ENCODE peak calls at places on chromosomes 3 and 15, in eight cellular contexts. One of them, this sample, is unnamed.

GRCh38 chr15:83764201-83764839 is 110.4 kb downstream of the ADAMTSL3 start:
- DNase-seq in transverse colon: no peak
- DNase-seq in IMR-90: no peak
- DNase-seq in A549: no peak
- DNase-seq in heart left ventricle: peak
- DNase-seq in OCI-LY7: no peak
- DNase-seq in testis: no peak
- DNase-seq in brain microvascular endothelial cell: no peak
- DNase-seq in this sample: no peak

GRCh38 chr3:128493221-128494151 is 485 bp upstream of the GATA2 start:
- DNase-seq in A549: no peak
- DNase-seq in transverse colon: no peak
- DNase-seq in OCI-LY7: no peak
- DNase-seq in heart left ventricle: no peak
- DNase-seq in brain microvascular endothelial cell: no peak
- DNase-seq in testis: no peak
- DNase-seq in IMR-90: no peak
- DNase-seq in this sample: no peak

GRCh38 chr3:4491873-4492239 is 1.3 kb upstream of the ITPR1 start:
- DNase-seq in A549: no peak
- DNase-seq in IMR-90: no peak
- DNase-seq in transverse colon: no peak
- DNase-seq in heart left ventricle: no peak
- DNase-seq in OCI-LY7: no peak
- DNase-seq in testis: no peak
- DNase-seq in brain microvascular endothelial cell: no peak
- DNase-seq in this sample: no peak

GRCh38 chr15:86061581-86061980 is 18.1 kb upstream of the AGBL1 start:
- DNase-seq in A549: no peak
- DNase-seq in testis: no peak
- DNase-seq in transverse colon: no peak
- DNase-seq in brain microvascular endothelial cell: no peak
- DNase-seq in IMR-90: no peak
- DNase-seq in OCI-LY7: no peak
- DNase-seq in heart left ventricle: no peak
- DNase-seq in this sample: no peak

GRCh38 chr3:146222204-146223046 is 28.5 kb downstream of the PLSCR4 start:
- DNase-seq in brain microvascular endothelial cell: peak
- DNase-seq in A549: peak
- DNase-seq in testis: no peak
- DNase-seq in OCI-LY7: no peak
- DNase-seq in transverse colon: peak
- DNase-seq in IMR-90: peak
- DNase-seq in heart left ventricle: no peak
- DNase-seq in this sample: no peak

GRCh38 chr3:108552267-108553159 is 36.7 kb downstream of the CIP2A start:
- DNase-seq in brain microvascular endothelial cell: peak
- DNase-seq in OCI-LY7: peak
- DNase-seq in testis: no peak
- DNase-seq in heart left ventricle: no peak
- DNase-seq in IMR-90: peak
- DNase-seq in A549: peak
- DNase-seq in transverse colon: no peak
- DNase-seq in this sample: peak

GRCh38 chr3:14425574-14426304 is 23.3 kb downstream of the SLC6A6 start:
- DNase-seq in heart left ventricle: no peak
- DNase-seq in A549: no peak
- DNase-seq in IMR-90: no peak
- DNase-seq in transverse colon: peak
- DNase-seq in brain microvascular endothelial cell: no peak
- DNase-seq in testis: no peak
- DNase-seq in OCI-LY7: peak
- DNase-seq in this sample: no peak

GRCh38 chr3:38698061-38698460 is 48.6 kb upstream of the SCN5A start:
- DNase-seq in IMR-90: no peak
- DNase-seq in A549: no peak
- DNase-seq in transverse colon: no peak
- DNase-seq in OCI-LY7: no peak
- DNase-seq in heart left ventricle: no peak
- DNase-seq in testis: no peak
- DNase-seq in brain microvascular endothelial cell: no peak
- DNase-seq in this sample: no peak

GRCh38 chr3:74500257-74500656 is 114.2 kb downstream of the CNTN3 start:
- DNase-seq in heart left ventricle: no peak
- DNase-seq in A549: no peak
- DNase-seq in OCI-LY7: no peak
- DNase-seq in brain microvascular endothelial cell: no peak
- DNase-seq in testis: no peak
- DNase-seq in transverse colon: no peak
- DNase-seq in IMR-90: peak
- DNase-seq in this sample: no peak

GRCh38 chr15:40539030-40539429 is 25.8 kb downstream of the CCDC32 start:
- DNase-seq in transverse colon: no peak
- DNase-seq in IMR-90: no peak
- DNase-seq in heart left ventricle: no peak
- DNase-seq in brain microvascular endothelial cell: no peak
- DNase-seq in testis: no peak
- DNase-seq in OCI-LY7: no peak
- DNase-seq in A549: no peak
- DNase-seq in this sample: no peak

GRCh38 chr3:12907729-12908128 is 66.4 kb upstream of the RPL32 start:
- DNase-seq in brain microvascular endothelial cell: no peak
- DNase-seq in A549: no peak
- DNase-seq in heart left ventricle: peak
- DNase-seq in transverse colon: no peak
- DNase-seq in testis: no peak
- DNase-seq in IMR-90: no peak
- DNase-seq in OCI-LY7: no peak
- DNase-seq in this sample: no peak

GRCh38 chr3:67863869-67864268 is 209.5 kb upstream of the SUCLG2 start:
- DNase-seq in transverse colon: no peak
- DNase-seq in testis: no peak
- DNase-seq in OCI-LY7: peak
- DNase-seq in IMR-90: peak
- DNase-seq in heart left ventricle: no peak
- DNase-seq in brain microvascular endothelial cell: peak
- DNase-seq in A549: peak
- DNase-seq in this sample: no peak

GRCh38 chr15:39438795-39439577 is 141.9 kb upstream of the THBS1 start:
- DNase-seq in heart left ventricle: no peak
- DNase-seq in brain microvascular endothelial cell: peak
- DNase-seq in A549: no peak
- DNase-seq in testis: peak
- DNase-seq in IMR-90: peak
- DNase-seq in transverse colon: no peak
- DNase-seq in OCI-LY7: no peak
- DNase-seq in this sample: no peak

GRCh38 chr15:31245135-31245689 is 81.4 kb upstream of the KLF13 start:
- DNase-seq in testis: no peak
- DNase-seq in brain microvascular endothelial cell: no peak
- DNase-seq in A549: no peak
- DNase-seq in heart left ventricle: no peak
- DNase-seq in IMR-90: no peak
- DNase-seq in transverse colon: no peak
- DNase-seq in OCI-LY7: no peak
- DNase-seq in this sample: no peak

GRCh38 chr3:190281308-190282051 is 40.8 kb downstream of the CLDN1 start:
- DNase-seq in heart left ventricle: no peak
- DNase-seq in brain microvascular endothelial cell: no peak
- DNase-seq in IMR-90: peak
- DNase-seq in A549: no peak
- DNase-seq in testis: peak
- DNase-seq in transverse colon: no peak
- DNase-seq in OCI-LY7: no peak
- DNase-seq in this sample: no peak

GRCh38 chr3:141294848-141295247 is 63.2 kb downstream of the PXYLP1 start:
- DNase-seq in A549: peak
- DNase-seq in transverse colon: no peak
- DNase-seq in IMR-90: peak
- DNase-seq in brain microvascular endothelial cell: peak
- DNase-seq in OCI-LY7: no peak
- DNase-seq in testis: no peak
- DNase-seq in heart left ventricle: no peak
- DNase-seq in this sample: no peak

GRCh38 chr3:52277071-52277964 is 1.1 kb downstream of the WDR82 start:
- DNase-seq in heart left ventricle: peak
- DNase-seq in OCI-LY7: peak
- DNase-seq in testis: peak
- DNase-seq in transverse colon: peak
- DNase-seq in A549: peak
- DNase-seq in IMR-90: peak
- DNase-seq in brain microvascular endothelial cell: peak
- DNase-seq in this sample: no peak

GRCh38 chr3:52281980-52282801 is 3.7 kb upstream of the WDR82 start:
- DNase-seq in brain microvascular endothelial cell: peak
- DNase-seq in heart left ventricle: no peak
- DNase-seq in OCI-LY7: peak
- DNase-seq in A549: no peak
- DNase-seq in testis: no peak
- DNase-seq in IMR-90: no peak
- DNase-seq in transverse colon: no peak
- DNase-seq in this sample: no peak

GRCh38 chr3:52278510-52279069 is at the start of gene WDR82:
- DNase-seq in heart left ventricle: peak
- DNase-seq in transverse colon: peak
- DNase-seq in IMR-90: peak
- DNase-seq in testis: peak
- DNase-seq in brain microvascular endothelial cell: peak
- DNase-seq in OCI-LY7: peak
- DNase-seq in A549: peak
- DNase-seq in this sample: peak

GRCh38 chr3:52280046-52280445 is 1.6 kb upstream of the WDR82 start:
- DNase-seq in transverse colon: no peak
- DNase-seq in heart left ventricle: no peak
- DNase-seq in IMR-90: no peak
- DNase-seq in brain microvascular endothelial cell: no peak
- DNase-seq in A549: no peak
- DNase-seq in OCI-LY7: no peak
- DNase-seq in testis: no peak
- DNase-seq in this sample: peak

DNA sequence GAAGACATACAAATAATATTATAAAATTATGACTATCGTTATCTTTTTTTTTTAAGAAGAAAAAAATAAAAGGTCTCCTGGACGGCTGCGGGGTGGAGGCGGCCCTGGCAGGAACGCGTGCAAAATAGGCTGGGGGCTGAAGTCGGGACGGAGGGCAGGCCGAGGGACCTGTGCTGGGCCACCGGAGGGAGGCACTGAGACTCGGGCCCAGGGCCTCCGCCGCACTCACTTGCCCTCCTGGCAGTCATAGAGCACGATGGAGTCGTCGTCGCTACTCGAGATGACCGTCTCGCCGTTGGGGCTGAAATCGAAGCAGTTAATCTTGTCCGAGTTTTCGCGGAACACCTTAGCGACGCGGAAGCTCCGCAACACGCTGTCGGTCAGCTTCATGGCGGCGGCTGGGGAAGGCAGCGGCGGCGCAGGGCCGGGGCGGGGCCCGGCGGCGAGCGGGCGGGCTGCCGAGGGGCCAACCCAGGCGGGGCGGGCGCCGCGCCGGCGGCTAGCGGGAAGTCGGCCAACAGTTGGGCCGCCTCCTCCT is 408 bp downstream of the WDR82 start:
- DNase-seq in OCI-LY7: peak
- DNase-seq in IMR-90: no peak
- DNase-seq in transverse colon: no peak
- DNase-seq in brain microvascular endothelial cell: peak
- DNase-seq in A549: peak
- DNase-seq in testis: peak
- DNase-seq in heart left ventricle: peak
- DNase-seq in this sample: no peak
- TF ChIP-seq CTCF in OCI-LY7: peak
- TF ChIP-seq CTCF in IMR-90: peak
- TF ChIP-seq CTCF in transverse colon: peak
- TF ChIP-seq CTCF in brain microvascular endothelial cell: peak
- TF ChIP-seq CTCF in A549: no peak
- TF ChIP-seq CTCF in testis: no peak
- TF ChIP-seq CTCF in heart left ventricle: peak
- TF ChIP-seq CTCF in this sample: peak

DNA sequence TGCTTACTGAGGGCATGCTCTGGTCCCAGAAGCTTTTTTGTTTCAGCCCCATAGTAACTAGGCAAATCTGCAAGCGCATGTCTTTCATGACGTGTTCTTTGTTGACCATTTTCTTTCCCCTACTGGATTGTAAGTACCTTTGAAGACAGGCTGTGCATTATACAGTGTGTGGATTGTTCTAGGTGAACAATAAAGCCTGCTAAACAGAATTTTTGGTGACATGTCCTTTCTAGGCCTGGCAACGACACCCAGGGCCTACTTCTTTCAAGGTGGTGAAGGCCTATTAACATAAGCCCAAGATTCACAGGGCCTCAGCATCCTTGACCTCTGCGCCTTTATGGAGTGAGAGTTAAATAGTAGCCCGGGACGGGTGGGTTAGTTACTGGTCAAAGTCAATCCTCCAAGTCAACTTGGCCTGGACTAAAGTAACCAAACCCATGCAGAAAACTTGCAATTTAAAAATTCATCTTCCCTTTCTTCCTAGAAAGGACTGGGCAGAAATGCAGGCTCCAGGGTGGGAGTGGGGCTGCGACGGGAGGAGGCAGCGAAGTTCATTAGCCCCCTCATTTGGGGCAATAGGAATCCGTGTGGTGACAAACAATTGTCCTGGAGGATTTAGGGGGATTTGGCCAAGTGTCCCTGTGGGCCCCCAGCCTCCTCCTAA is 37.6 kb upstream of the TRIM71 start:
- DNase-seq in IMR-90: no peak
- DNase-seq in OCI-LY7: no peak
- DNase-seq in testis: no peak
- DNase-seq in A549: no peak
- DNase-seq in heart left ventricle: no peak
- DNase-seq in brain microvascular endothelial cell: no peak
- DNase-seq in transverse colon: no peak
- DNase-seq in this sample: no peak
- H3K4me3 ChIP-seq in IMR-90: no peak
- H3K4me3 ChIP-seq in OCI-LY7: no peak
- H3K4me3 ChIP-seq in testis: peak
- H3K4me3 ChIP-seq in A549: peak
- H3K4me3 ChIP-seq in heart left ventricle: peak
- H3K4me3 ChIP-seq in brain microvascular endothelial cell: peak
- H3K4me3 ChIP-seq in transverse colon: no peak
- H3K4me3 ChIP-seq in this sample: peak

GRCh38 chr3:62051506-62051905 is 321.8 kb downstream of the FEZF2 start:
- DNase-seq in brain microvascular endothelial cell: peak
- DNase-seq in testis: peak
- DNase-seq in heart left ventricle: no peak
- DNase-seq in A549: no peak
- DNase-seq in OCI-LY7: peak
- DNase-seq in IMR-90: peak
- DNase-seq in transverse colon: peak
- DNase-seq in this sample: peak
- TF ChIP-seq CTCF in brain microvascular endothelial cell: peak
- TF ChIP-seq CTCF in testis: no peak
- TF ChIP-seq CTCF in heart left ventricle: no peak
- TF ChIP-seq CTCF in A549: no peak
- TF ChIP-seq CTCF in OCI-LY7: peak
- TF ChIP-seq CTCF in IMR-90: peak
- TF ChIP-seq CTCF in transverse colon: peak
- TF ChIP-seq CTCF in this sample: peak

DNA sequence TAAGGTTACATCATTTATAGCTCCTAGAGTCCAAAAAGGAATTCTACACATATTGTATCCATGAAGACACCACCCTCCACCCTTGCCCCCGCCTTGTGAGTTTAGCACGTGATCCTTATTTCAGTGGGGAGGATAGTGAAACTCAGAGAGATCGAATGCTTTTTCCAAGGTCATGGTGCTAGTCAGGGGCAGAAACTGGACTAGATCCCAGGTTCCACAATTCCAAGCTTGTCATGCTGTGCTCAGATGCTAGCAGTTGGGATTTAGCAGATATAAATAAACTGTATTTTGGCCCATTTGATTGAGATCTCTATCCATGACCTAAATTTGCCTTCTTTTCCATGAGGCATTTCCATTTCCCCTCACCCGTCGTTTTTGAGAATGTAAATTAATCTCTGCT is 227.5 kb upstream of the THRB start:
- DNase-seq in IMR-90: no peak
- DNase-seq in heart left ventricle: no peak
- DNase-seq in transverse colon: no peak
- DNase-seq in OCI-LY7: no peak
- DNase-seq in brain microvascular endothelial cell: no peak
- DNase-seq in testis: peak
- DNase-seq in A549: no peak
- DNase-seq in this sample: no peak
- H3K4me3 ChIP-seq in IMR-90: no peak
- H3K4me3 ChIP-seq in heart left ventricle: no peak
- H3K4me3 ChIP-seq in transverse colon: no peak
- H3K4me3 ChIP-seq in OCI-LY7: no peak
- H3K4me3 ChIP-seq in brain microvascular endothelial cell: no peak
- H3K4me3 ChIP-seq in testis: no peak
- H3K4me3 ChIP-seq in A549: no peak
- H3K4me3 ChIP-seq in this sample: no peak

This sample was measured in astrocyte of the cerebellum.